ENCODE peak calls at places on chromosomes 6 and 20, in five cellular contexts. One of them, this sample, is unnamed.

GRCh38 chr6:125954735-125955410 is 1.7 kb upstream of the HINT3 start:
- DNase-seq in naive thymus-derived CD8-positive, alpha-beta T cell: no peak
- DNase-seq in stromal cell of bone marrow: no peak
- DNase-seq in amniotic epithelial cell: no peak
- DNase-seq in nephron progenitor cell: no peak
- DNase-seq in this sample: no peak

GRCh38 chr6:154518386-154518785 is 7.9 kb upstream of the CNKSR3 start:
- DNase-seq in naive thymus-derived CD8-positive, alpha-beta T cell: no peak
- DNase-seq in stromal cell of bone marrow: no peak
- DNase-seq in amniotic epithelial cell: no peak
- DNase-seq in nephron progenitor cell: no peak
- DNase-seq in this sample: no peak

GRCh38 chr6:51976374-51976773 is 111.0 kb downstream of the PKHD1 start:
- DNase-seq in naive thymus-derived CD8-positive, alpha-beta T cell: no peak
- DNase-seq in stromal cell of bone marrow: no peak
- DNase-seq in amniotic epithelial cell: no peak
- DNase-seq in nephron progenitor cell: no peak
- DNase-seq in this sample: no peak

GRCh38 chr6:27726620-27727023 is 185.6 kb downstream of the OR2B2 start:
- DNase-seq in naive thymus-derived CD8-positive, alpha-beta T cell: no peak
- DNase-seq in stromal cell of bone marrow: no peak
- DNase-seq in amniotic epithelial cell: no peak
- DNase-seq in nephron progenitor cell: no peak
- DNase-seq in this sample: no peak

GRCh38 chr6:83849127-83849526 is 4.0 kb upstream of the RIPPLY2 start:
- DNase-seq in naive thymus-derived CD8-positive, alpha-beta T cell: no peak
- DNase-seq in stromal cell of bone marrow: no peak
- DNase-seq in amniotic epithelial cell: no peak
- DNase-seq in nephron progenitor cell: no peak
- DNase-seq in this sample: no peak

GRCh38 chr6:6969761-6970223 is 138.0 kb upstream of the RREB1 start:
- DNase-seq in naive thymus-derived CD8-positive, alpha-beta T cell: no peak
- DNase-seq in stromal cell of bone marrow: no peak
- DNase-seq in amniotic epithelial cell: no peak
- DNase-seq in nephron progenitor cell: no peak
- DNase-seq in this sample: no peak

GRCh38 chr20:40160151-40160550 is 528.9 kb downstream of the MAFB start:
- DNase-seq in naive thymus-derived CD8-positive, alpha-beta T cell: no peak
- DNase-seq in stromal cell of bone marrow: peak; percentile 47
- DNase-seq in amniotic epithelial cell: no peak
- DNase-seq in nephron progenitor cell: peak; percentile 20
- DNase-seq in this sample: peak; percentile 10

GRCh38 chr20:20594171-20594530 is 118.3 kb downstream of the RALGAPA2 start:
- DNase-seq in naive thymus-derived CD8-positive, alpha-beta T cell: no peak
- DNase-seq in stromal cell of bone marrow: peak; percentile 31
- DNase-seq in amniotic epithelial cell: peak; percentile 39
- DNase-seq in nephron progenitor cell: no peak
- DNase-seq in this sample: no peak

GRCh38 chr20:49398401-49399144 is 83.9 kb downstream of the KCNB1 start:
- DNase-seq in naive thymus-derived CD8-positive, alpha-beta T cell: no peak
- DNase-seq in stromal cell of bone marrow: no peak
- DNase-seq in amniotic epithelial cell: no peak
- DNase-seq in nephron progenitor cell: no peak
- DNase-seq in this sample: no peak

GRCh38 chr6:47180633-47181032 is 129.1 kb downstream of the TNFRSF21 start:
- DNase-seq in naive thymus-derived CD8-positive, alpha-beta T cell: no peak
- DNase-seq in stromal cell of bone marrow: peak; percentile 27
- DNase-seq in amniotic epithelial cell: peak; percentile 53
- DNase-seq in nephron progenitor cell: no peak
- DNase-seq in this sample: no peak

GRCh38 chr20:58310291-58310782 is 822 bp downstream of the RAB22A start:
- DNase-seq in naive thymus-derived CD8-positive, alpha-beta T cell: no peak
- DNase-seq in stromal cell of bone marrow: no peak
- DNase-seq in amniotic epithelial cell: no peak
- DNase-seq in nephron progenitor cell: no peak
- DNase-seq in this sample: no peak

GRCh38 chr6:125346926-125347563 is 45.3 kb upstream of the HDDC2 start:
- DNase-seq in naive thymus-derived CD8-positive, alpha-beta T cell: no peak
- DNase-seq in stromal cell of bone marrow: no peak
- DNase-seq in amniotic epithelial cell: no peak
- DNase-seq in nephron progenitor cell: no peak
- DNase-seq in this sample: no peak

GRCh38 chr6:150343434-150343833 is 25.4 kb upstream of the IYD start:
- DNase-seq in naive thymus-derived CD8-positive, alpha-beta T cell: no peak
- DNase-seq in stromal cell of bone marrow: peak; percentile 64
- DNase-seq in amniotic epithelial cell: no peak
- DNase-seq in nephron progenitor cell: no peak
- DNase-seq in this sample: no peak

GRCh38 chr6:30915591-30915946 is 1.5 kb downstream of the VARS2 start:
- DNase-seq in naive thymus-derived CD8-positive, alpha-beta T cell: no peak
- DNase-seq in stromal cell of bone marrow: peak; percentile 64
- DNase-seq in amniotic epithelial cell: peak; percentile 68
- DNase-seq in nephron progenitor cell: peak; percentile 25
- DNase-seq in this sample: peak; percentile 32

GRCh38 chr6:117920493-117920845 is 13.4 kb downstream of the SLC35F1 start:
- DNase-seq in naive thymus-derived CD8-positive, alpha-beta T cell: no peak
- DNase-seq in stromal cell of bone marrow: no peak
- DNase-seq in amniotic epithelial cell: peak; percentile 2
- DNase-seq in nephron progenitor cell: no peak
- DNase-seq in this sample: no peak

GRCh38 chr20:50267041-50267865 is 76.6 kb downstream of the CEBPB start:
- DNase-seq in naive thymus-derived CD8-positive, alpha-beta T cell: no peak
- DNase-seq in stromal cell of bone marrow: peak; percentile 73
- DNase-seq in amniotic epithelial cell: no peak
- DNase-seq in nephron progenitor cell: no peak
- DNase-seq in this sample: peak; percentile 56

GRCh38 chr6:16800942-16801341 is 39.7 kb upstream of the ATXN1 start:
- DNase-seq in naive thymus-derived CD8-positive, alpha-beta T cell: no peak
- DNase-seq in stromal cell of bone marrow: no peak
- DNase-seq in amniotic epithelial cell: peak; percentile 40
- DNase-seq in nephron progenitor cell: no peak
- DNase-seq in this sample: no peak

GRCh38 chr6:25660512-25660911 is 8.5 kb downstream of the SCGN start:
- DNase-seq in naive thymus-derived CD8-positive, alpha-beta T cell: no peak
- DNase-seq in stromal cell of bone marrow: peak; percentile 6
- DNase-seq in amniotic epithelial cell: peak; percentile 80
- DNase-seq in nephron progenitor cell: no peak
- DNase-seq in this sample: no peak

GRCh38 chr6:105136433-105137350 is 43.1 kb downstream of the POPDC3 start:
- DNase-seq in naive thymus-derived CD8-positive, alpha-beta T cell: no peak
- DNase-seq in stromal cell of bone marrow: peak; percentile 28
- DNase-seq in amniotic epithelial cell: peak; percentile 32
- DNase-seq in nephron progenitor cell: peak; percentile 74
- DNase-seq in this sample: peak; percentile 14

GRCh38 chr20:1241456-1241855 is 15.6 kb downstream of the RAD21L1 start:
- DNase-seq in naive thymus-derived CD8-positive, alpha-beta T cell: no peak
- DNase-seq in stromal cell of bone marrow: no peak
- DNase-seq in amniotic epithelial cell: no peak
- DNase-seq in nephron progenitor cell: no peak
- DNase-seq in this sample: no peak

GRCh38 chr20:32210206-32210605 is 2.5 kb downstream of the POFUT1 start:
- DNase-seq in naive thymus-derived CD8-positive, alpha-beta T cell: no peak
- DNase-seq in stromal cell of bone marrow: no peak
- DNase-seq in amniotic epithelial cell: peak; percentile 63
- DNase-seq in nephron progenitor cell: no peak
- DNase-seq in this sample: no peak